ENCODE peak calls at places on chromosomes 5 and 9, in eight cellular contexts. A, N, V, R, T, J, P and W are unnamed samples. For H3K36me3, the result is how much of the 10 kb centered on the place peaks cover.

GRCh38 chr5:36985387-36985786 is 108.8 kb downstream of the NIPBL start:
- DNase-seq in A (no peak), N (no peak), V (no peak), J (no peak), P (no peak), R (no peak), T (no peak), W (no peak)

GRCh38 chr5:168047043-168047668 is 244.3 kb upstream of the WWC1 start:
- DNase-seq in P (no peak), N (no peak), T (peak), V (peak), J (peak), A (no peak), R (no peak), W (peak)

GRCh38 chr9:81687521-81688261 is 1.7 kb downstream of the TLE1 start:
- DNase-seq in J (peak), R (peak), V (no peak), A (peak), P (peak), T (no peak), N (peak), W (peak)

GRCh38 chr5:130109152-130109551 is 204.9 kb downstream of the CHSY3 start:
- DNase-seq in R (peak), T (peak), A (no peak), J (peak), N (no peak), V (peak), P (no peak), W (no peak)

GRCh38 chr5:146185161-146185560 is 2.7 kb upstream of the LARS1 start:
- DNase-seq in R (no peak), J (peak), V (no peak), T (no peak), N (no peak), A (no peak), P (no peak), W (no peak)

GRCh38 chr9:88998506-88998905 is 7.2 kb downstream of the S1PR3 start:
- DNase-seq in A (no peak), P (no peak), N (no peak), V (no peak), J (no peak), R (no peak), T (no peak), W (no peak)

GRCh38 chr9:117094493-117094892 is 320.4 kb downstream of the ASTN2 start:
- DNase-seq in J (no peak), V (no peak), R (no peak), T (no peak), N (no peak), P (no peak), A (no peak), W (no peak)

GRCh38 chr9:120892748-120893584 is 16.0 kb upstream of the PHF19 start:
- DNase-seq in A (no peak), J (peak), N (no peak), R (peak), P (no peak), V (peak), T (no peak), W (no peak)

DNA sequence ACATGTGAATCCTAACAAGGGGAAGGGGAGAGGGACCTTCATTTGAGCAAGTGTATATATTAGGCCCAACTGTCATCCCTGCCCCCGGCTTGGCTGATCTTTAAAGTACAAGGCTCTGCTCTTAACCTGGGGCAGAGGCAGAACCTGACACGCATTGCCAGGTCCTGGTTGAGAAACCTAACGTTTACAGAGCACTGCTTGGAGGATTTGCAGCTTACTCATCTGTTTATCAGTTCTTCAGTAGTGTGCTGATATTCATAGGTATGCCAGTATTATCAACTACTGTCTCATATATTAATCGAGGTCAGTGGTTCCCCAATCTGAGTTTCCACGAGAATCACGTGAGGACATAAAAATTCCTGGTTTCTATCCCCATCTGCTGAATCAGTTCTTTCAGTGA is 50.4 kb downstream of the ACO1 start:
- DNase-seq in J (no peak), A (no peak), V (no peak), R (no peak), P (no peak), N (no peak), T (no peak), W (no peak)
- H3K36me3 ChIP-seq in J (under half), A (under half), V (under half), R (under half), P (half or more), N (half or more), T (under half), W (half or more)

DNA sequence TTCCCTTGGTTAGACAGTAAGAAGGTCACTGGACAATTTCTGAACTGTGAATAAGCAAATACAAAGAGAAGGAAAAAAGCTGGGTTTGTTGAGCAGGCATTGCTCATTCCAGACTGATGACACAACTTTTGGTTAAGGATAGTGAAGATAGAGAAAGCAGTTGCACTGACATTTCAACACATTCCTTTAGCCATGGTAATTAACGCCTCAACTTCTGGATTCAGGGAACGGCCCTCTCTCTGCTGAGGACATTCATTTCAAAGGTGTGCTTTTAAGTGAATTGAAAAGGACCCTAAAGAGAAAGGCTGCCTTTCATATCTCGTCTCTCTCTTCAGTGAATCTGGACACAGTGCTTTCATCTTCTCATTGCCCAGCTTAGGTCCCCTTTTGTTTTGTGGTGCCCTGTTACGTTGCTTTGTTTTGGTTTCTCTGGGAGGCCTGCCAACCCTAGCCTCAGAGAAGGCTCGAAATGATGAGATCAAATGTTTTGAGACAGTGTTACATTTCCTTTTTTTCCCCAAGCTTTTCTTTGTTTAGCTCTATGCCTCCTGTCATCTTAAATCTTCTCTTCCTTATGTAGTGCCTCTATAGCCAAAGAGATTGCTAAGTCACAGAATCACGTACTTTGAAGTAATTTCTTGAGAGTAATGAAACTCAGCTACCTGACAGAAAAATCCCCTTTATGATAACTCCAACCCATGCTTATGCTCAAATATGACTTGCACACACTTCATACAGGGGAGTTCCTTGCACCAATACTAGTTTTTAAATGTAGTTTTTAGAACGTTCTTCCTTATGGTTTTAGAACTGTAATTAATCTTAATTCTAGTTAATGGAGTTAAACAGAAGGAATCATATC is 94.4 kb upstream of the IFNE start:
- DNase-seq in N (no peak), T (peak), V (no peak), P (no peak), J (peak), R (peak), A (peak), W (peak)
- H3K36me3 ChIP-seq in N (under half), T (under half), V (under half), P (under half), J (under half), R (under half), A (under half), W (under half)

GRCh38 chr9:114350636-114351396 is 21.1 kb downstream of the ORM2 start:
- DNase-seq in J (no peak), R (no peak), A (no peak), P (no peak), T (no peak), N (no peak), V (no peak), W (no peak)

GRCh38 chr9:114348906-114349482 is 19.3 kb downstream of the ORM2 start:
- DNase-seq in J (peak), T (peak), P (peak), R (no peak), V (peak), A (peak), N (no peak), W (peak)

GRCh38 chr9:114348261-114348905 is 18.7 kb downstream of the ORM2 start:
- DNase-seq in T (no peak), V (no peak), A (no peak), P (no peak), N (no peak), J (no peak), R (no peak), W (no peak)

GRCh38 chr9:114351932-114352331 is 22.3 kb downstream of the ORM2 start:
- DNase-seq in P (no peak), N (no peak), R (no peak), A (no peak), V (no peak), T (no peak), J (no peak), W (no peak)

DNA sequence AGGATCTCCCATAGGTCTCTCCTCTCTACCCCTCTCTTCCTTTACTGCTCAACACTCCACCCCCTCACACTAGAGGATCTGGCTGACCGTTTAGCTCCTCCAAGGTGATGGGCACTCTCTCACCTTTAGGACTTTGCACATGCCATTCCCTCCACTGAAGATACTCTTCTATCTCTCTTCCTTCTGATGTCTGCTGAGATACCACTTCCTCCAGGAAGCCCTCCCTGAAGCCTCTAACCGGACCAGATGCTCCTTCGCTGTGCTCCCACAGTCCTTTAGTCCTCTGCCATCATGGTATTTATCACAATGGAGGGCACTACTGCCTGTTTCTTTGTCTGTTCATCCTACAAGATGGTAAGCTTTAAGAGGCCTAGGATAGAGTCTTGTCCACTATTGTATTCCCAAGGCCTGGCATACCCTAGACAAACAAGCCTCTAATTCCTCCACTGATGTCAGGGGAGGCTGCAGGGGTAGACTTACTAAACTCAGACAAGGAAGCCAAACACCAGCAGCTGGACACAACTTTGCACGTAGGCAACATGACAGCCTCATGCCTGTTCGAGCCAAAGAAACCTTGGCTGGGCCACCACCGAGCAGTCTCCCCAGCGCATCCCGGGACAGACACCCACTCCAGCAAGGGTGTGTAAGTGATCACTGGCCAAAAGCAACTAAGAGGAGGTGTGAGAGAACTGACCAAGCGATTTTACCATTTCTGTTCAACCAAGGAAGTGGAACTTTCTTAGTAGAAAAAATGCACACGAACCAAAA is 20.2 kb downstream of the ORM2 start:
- DNase-seq in J (no peak), N (no peak), A (no peak), V (no peak), T (no peak), R (no peak), P (no peak), W (no peak)
- H3K36me3 ChIP-seq in J (under half), N (half or more), A (under half), V (half or more), T (under half), R (half or more), P (half or more), W (under half)

GRCh38 chr9:113185271-113185670 is 34.5 kb downstream of the SLC31A2 start:
- DNase-seq in N (no peak), V (no peak), P (no peak), R (no peak), T (no peak), J (no peak), A (no peak), W (no peak)
- H3K36me3 ChIP-seq in N (half or more), V (half or more), P (half or more), R (half or more), T (under half), J (under half), A (under half), W (half or more)

GRCh38 chr9:113931140-113931539 is 55.0 kb downstream of the ZNF618 start:
- DNase-seq in J (no peak), R (no peak), T (no peak), A (no peak), P (no peak), V (no peak), N (no peak), W (no peak)
- H3K36me3 ChIP-seq in J (under half), R (under half), T (under half), A (under half), P (under half), V (under half), N (under half), W (under half)

GRCh38 chr5:140162275-140162674 is 12.7 kb upstream of the CYSTM1 start:
- DNase-seq in T (no peak), N (no peak), R (no peak), V (no peak), P (no peak), A (no peak), J (no peak), W (no peak)
- H3K36me3 ChIP-seq in T (under half), N (under half), R (under half), V (under half), P (under half), A (under half), J (under half), W (under half)

GRCh38 chr9:124860582-124861341 is 995 bp downstream of the RPL35 start:
- DNase-seq in N (no peak), V (no peak), P (no peak), R (no peak), T (no peak), A (no peak), J (no peak), W (no peak)
- H3K36me3 ChIP-seq in N (under half), V (half or more), P (half or more), R (under half), T (under half), A (under half), J (under half), W (under half)

DNA sequence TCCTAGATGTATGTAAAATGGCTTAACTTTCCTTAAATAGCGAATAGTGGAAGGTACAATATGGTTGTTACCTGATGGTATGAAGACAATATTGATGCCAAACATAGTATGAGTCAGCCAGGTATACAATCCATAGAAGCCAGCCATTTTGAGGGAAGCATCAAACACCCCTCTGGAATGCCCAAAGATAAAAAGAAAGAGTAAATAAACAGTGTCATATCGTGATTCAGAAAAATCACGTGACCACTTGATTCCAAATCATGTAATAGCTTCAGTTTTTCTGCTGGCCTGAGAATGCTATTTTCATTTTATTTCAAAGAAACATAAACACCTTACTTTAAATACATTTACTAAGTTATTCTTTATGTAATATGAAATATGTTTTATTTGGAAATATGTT is 24.6 kb upstream of the CTNNAL1 start:
- DNase-seq in A (no peak), V (no peak), R (no peak), P (no peak), J (no peak), T (no peak), N (no peak), W (no peak)
- H3K36me3 ChIP-seq in A (under half), V (half or more), R (under half), P (under half), J (under half), T (under half), N (half or more), W (half or more)

GRCh38 chr5:32261198-32261597 is 51.5 kb downstream of the MTMR12 start:
- DNase-seq in R (no peak), J (no peak), P (no peak), V (peak), T (no peak), N (no peak), A (no peak), W (no peak)

GRCh38 chr5:32265902-32266301 is 46.8 kb downstream of the MTMR12 start:
- DNase-seq in T (no peak), J (no peak), A (no peak), R (no peak), N (no peak), P (no peak), V (no peak), W (no peak)

GRCh38 chr5:32263683-32264082 is 49.1 kb downstream of the MTMR12 start:
- DNase-seq in N (no peak), V (no peak), T (no peak), R (no peak), A (no peak), P (no peak), J (no peak), W (no peak)

GRCh38 chr5:32270178-32270577 is 42.6 kb downstream of the MTMR12 start:
- DNase-seq in R (no peak), J (no peak), V (no peak), A (no peak), N (no peak), P (no peak), T (no peak), W (no peak)

DNA sequence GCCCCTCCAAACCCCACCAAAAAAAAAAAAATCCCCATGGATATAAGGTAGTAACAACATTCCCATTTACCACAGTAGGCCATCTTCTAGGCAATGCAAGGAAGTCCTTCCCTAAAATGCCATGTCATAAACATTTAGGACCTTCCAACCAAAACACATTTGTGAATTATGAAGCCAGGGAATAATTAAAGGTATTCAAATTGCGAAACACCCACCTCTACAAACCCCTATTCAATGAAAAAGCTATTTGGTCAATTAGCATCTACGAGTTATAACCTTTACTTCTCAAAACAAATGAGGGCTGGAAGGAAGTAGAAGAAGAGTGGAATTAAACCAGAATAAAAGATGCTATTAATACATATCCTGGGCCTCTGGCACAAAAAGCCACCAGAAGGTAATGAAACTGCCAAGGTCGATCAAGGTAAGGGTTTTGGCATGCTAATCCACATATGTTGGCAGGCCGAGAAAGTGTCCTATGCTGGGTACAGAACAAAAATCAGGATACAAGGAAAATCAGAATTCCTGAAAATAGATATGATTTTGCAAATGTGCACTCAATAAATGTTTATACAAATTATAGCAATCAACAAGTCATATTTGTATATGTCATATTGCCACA is 47.7 kb downstream of the MTMR12 start:
- DNase-seq in J (no peak), A (no peak), P (no peak), R (no peak), N (no peak), V (no peak), T (no peak), W (no peak)
- H3K36me3 ChIP-seq in J (under half), A (under half), P (half or more), R (under half), N (half or more), V (half or more), T (under half), W (half or more)

DNA sequence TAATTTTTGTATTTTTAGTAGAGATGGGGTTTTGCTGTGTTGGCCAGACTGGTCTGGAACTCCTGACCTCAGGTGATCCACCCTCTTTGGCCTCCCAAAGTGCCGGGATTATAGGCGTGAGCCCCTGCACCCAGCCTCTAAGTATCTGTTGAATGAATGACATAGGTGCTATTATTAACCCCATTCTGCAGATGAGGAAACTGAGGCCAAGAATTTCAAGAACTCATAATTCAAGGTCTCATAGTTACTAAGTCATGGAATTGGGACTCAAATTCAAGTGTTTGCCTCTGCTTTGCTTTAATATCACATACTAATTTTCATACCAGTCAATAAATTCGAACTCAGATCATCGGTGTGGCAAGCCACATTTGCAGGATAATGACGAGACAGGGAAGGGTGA is 1.9 kb downstream of the KIF20A start:
- DNase-seq in T (no peak), R (no peak), V (no peak), P (no peak), N (no peak), J (no peak), A (no peak), W (no peak)
- H3K36me3 ChIP-seq in T (under half), R (under half), V (half or more), P (under half), N (under half), J (under half), A (under half), W (half or more)